ENCODE peak calls at places on chromosomes 1 and 21, in four cellular contexts. O, L, B and K are unnamed samples.

GRCh38 chr21:42561742-42562141 is 48.1 kb downstream of the SLC37A1 start:
- DNase-seq in O (peak), L (no peak), B (peak), K (no peak)

GRCh38 chr1:86522230-86522629 is 24.6 kb upstream of the CLCA4 start:
- DNase-seq in O (no peak), L (no peak), B (no peak), K (no peak)

GRCh38 chr1:19405761-19406481 is 79.4 kb downstream of the CAPZB start:
- DNase-seq in O (no peak), L (no peak), B (no peak), K (peak)

GRCh38 chr1:50976111-50976889 is 6.3 kb downstream of the CDKN2C start:
- DNase-seq in O (peak), L (no peak), B (no peak), K (no peak)

GRCh38 chr21:36747815-36748381 is 49.0 kb downstream of the SIM2 start:
- DNase-seq in O (peak), L (no peak), B (no peak), K (peak)

GRCh38 chr1:179034720-179035119 is 9.0 kb downstream of the FAM20B start:
- DNase-seq in O (no peak), L (no peak), B (peak), K (peak)

GRCh38 chr1:213641312-213641711 is 346.5 kb upstream of the PROX1 start:
- DNase-seq in O (no peak), L (no peak), B (no peak), K (no peak)

GRCh38 chr1:184838374-184838995 is 83.8 kb upstream of the EDEM3 start:
- DNase-seq in O (no peak), L (no peak), B (no peak), K (peak)

GRCh38 chr1:228210076-228210651 is 2.3 kb downstream of the OBSCN start:
- DNase-seq in O (no peak), L (no peak), B (no peak), K (no peak)

GRCh38 chr1:65020774-65021173 is 54.4 kb upstream of the JAK1 start:
- DNase-seq in O (peak), L (no peak), B (no peak), K (peak)

GRCh38 chr1:197557302-197557701 is 218.0 kb downstream of the DENND1B start:
- DNase-seq in O (no peak), L (no peak), B (no peak), K (peak)

GRCh38 chr1:62685431-62685859 is 2.7 kb downstream of the DOCK7 start:
- DNase-seq in O (peak), L (no peak), B (no peak), K (peak)

GRCh38 chr1:46533179-46533864 is 18.1 kb downstream of the KNCN start:
- DNase-seq in O (no peak), L (no peak), B (no peak), K (peak)

GRCh38 chr1:18174016-18174415 is 66.4 kb downstream of the IGSF21 start:
- DNase-seq in O (no peak), L (no peak), B (no peak), K (no peak)

GRCh38 chr1:215669806-215670485 is 102.8 kb downstream of the KCTD3 start:
- DNase-seq in O (no peak), L (no peak), B (no peak), K (peak)

GRCh38 chr21:25457411-25457810 is 149.9 kb downstream of the MRPL39 start:
- DNase-seq in O (no peak), L (no peak), B (peak), K (peak)

GRCh38 chr1:118122234-118123004 is 62.6 kb downstream of the SPAG17 start:
- DNase-seq in O (no peak), L (no peak), B (no peak), K (peak)

GRCh38 chr1:234603221-234604204 is 6.5 kb downstream of the IRF2BP2 start:
- DNase-seq in O (peak), L (no peak), B (no peak), K (peak)

DNA sequence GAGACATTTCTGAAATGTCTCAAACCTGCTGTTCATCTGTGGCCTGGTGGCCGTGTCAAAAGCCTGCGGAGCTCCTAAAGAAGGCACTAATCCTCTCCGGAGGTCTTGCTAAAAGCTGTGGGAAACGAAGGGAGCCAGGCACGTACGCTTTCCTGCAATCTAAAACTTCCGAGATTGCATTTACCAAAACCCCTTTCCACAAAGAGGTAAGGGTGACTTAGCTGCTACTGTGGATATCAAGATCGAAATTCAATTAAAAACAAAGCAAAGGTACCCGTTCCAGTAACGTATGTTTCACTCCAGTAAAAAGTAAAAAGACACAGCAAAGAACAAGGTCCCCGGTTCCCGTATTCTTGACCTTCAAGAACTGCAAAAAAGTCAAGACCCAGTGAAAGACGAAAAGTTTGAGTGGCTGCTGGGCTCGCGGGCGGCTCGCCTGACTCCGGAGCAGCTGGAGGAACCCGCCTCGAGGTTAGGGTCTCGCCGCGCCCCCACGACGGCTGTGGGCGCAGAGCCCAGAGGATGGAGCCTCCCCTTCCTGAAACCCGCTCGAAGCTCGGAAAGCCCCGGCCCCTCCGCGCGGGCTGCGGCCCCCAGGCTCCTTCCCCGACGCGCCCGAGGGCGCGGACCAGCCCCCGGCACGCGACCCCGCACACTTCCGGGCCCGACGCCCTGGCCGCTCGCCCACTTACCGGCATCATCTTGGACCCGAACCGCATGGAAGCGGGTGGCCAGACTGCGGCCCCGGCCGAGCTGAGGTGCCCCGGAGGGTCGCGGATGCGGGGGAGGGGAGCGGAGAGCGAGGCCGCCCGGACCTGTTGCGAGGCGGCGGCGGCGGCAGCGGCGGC is 561 bp downstream of the TP53BP2 start:
- DNase-seq in O (peak), L (no peak), B (no peak), K (peak)
- TF ChIP-seq CHD1 in O (peak), L (no peak), B (no peak), K (peak)

DNA sequence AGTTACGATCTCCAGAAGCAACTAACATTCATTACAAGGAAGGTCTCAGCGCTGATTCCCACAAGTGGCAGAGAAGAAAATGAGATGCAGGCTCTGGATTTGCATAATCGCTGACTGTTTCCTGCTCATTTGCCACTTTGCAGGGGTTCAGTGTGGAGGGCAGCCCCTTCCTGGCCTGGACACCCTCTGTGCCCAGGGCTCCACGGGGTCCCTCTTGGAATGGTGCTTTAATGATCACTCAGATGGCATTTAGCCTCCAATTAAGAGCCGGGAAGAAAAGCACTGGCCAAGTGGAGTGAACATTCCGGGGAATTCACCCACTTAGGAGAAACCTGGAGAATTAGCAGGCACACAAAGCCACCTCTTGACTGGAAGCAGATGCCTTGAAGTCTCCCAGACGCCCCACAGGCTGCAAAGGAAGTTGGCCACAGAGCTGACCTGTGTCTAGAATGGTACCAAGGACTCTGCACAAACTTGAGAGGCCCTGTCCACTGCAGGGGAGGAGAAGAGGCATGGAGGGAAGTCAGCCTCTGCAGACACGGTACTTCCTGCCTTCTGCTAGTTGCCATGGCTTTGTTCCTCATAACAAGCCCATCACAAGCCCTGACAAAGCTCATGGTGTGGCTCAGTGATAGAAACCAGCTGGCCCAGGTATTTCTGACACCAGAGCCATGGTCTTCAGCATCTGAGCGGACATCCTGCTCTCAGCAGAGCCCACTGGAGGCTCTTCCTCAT is 157.2 kb downstream of the KAZN start:
- DNase-seq in O (no peak), L (no peak), B (no peak), K (no peak)
- TF ChIP-seq CHD1 in O (no peak), L (no peak), B (no peak), K (no peak)

DNA sequence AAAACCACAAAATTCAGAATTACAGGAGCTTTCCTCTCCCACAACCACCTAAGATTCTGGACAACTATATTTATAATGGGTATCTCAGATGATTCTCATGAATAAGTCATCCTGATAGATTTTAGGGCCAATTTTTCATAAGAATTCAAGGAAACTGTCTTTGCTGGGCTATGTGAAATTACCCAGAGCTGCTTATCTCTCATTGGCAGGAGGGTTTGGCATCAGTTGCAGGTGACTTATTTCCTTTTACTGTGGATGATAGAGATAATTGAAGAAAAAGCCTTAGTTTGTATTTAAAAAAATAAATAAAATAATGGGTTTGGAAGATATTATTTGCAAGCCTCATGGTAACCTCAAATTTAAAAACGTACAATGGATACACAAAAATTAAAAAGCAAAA is 38.2 kb upstream of the WDR26 start:
- DNase-seq in O (no peak), L (no peak), B (no peak), K (no peak)
- TF ChIP-seq CHD1 in O (no peak), L (no peak), B (no peak), K (no peak)

DNA sequence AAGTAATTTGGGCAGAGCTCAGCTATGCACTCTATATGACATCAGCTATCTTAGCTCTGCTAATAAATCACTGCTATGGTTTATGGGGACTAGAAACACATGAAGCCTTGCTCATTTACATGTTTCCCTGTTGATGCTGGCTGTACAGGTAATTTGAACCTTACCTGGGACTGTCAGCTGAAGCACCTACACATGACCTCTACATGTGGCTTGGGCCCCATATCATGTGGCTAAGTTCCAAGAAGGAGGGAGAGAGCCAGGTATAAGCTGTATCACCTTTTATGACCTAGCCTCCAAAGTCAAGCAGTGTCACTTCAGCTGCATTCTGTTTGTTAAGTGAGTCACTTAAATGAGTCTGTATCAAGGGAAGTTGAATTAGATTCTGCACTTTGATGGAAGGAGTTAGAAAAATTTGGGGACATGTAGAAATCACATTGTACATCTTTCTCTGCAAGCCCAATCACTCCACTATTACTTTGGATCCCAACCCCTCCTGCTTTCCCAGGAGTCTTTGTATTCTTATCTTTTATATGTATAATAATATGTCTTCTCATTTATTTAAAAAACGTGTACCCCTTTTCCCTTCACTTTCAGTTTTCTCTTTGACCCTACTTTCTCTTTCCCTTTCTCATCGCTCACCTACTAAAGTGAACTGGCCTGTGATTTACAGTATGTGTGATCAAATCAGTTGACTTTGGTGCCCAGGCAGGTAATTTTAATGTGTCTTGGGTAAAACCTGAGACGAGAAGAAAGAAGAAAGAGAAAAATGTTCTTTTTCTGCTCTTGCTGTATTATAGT is 53.4 kb upstream of the PRKACB start:
- DNase-seq in O (no peak), L (no peak), B (no peak), K (no peak)
- TF ChIP-seq CHD1 in O (no peak), L (no peak), B (no peak), K (no peak)

GRCh38 chr1:3372317-3372716 is 82.1 kb upstream of the ARHGEF16 start:
- DNase-seq in O (no peak), L (no peak), B (no peak), K (no peak)
- TF ChIP-seq CHD1 in O (no peak), L (no peak), B (no peak), K (no peak)